ENCODE peak calls at places on chromosome 17, in nine cellular contexts. H, V, X, C, Z, S, R, N and W are unnamed samples.

GRCh38 chr17:22286337-22287041 is 594.2 kb downstream of the KCNJ18 start:
- DNase-seq in X (no peak), Z (no peak), H (no peak), S (peak; percentile 80), C (peak; percentile 3), R (no peak), V (no peak), N (no peak), W (peak; percentile 59)

GRCh38 chr17:62675260-62675659 is 47.8 kb downstream of the MRC2 start:
- DNase-seq in R (no peak), H (no peak), C (no peak), S (no peak), V (no peak), N (no peak), X (no peak), Z (no peak), W (no peak)

GRCh38 chr17:79420318-79421243 is 190.3 kb downstream of the RBFOX3 start:
- DNase-seq in S (no peak), Z (peak; percentile 3), N (no peak), X (no peak), C (no peak), V (no peak), H (peak; percentile 51), R (no peak), W (no peak)

GRCh38 chr17:62111562-62112180 is 46.6 kb upstream of the MED13 start:
- DNase-seq in Z (no peak), S (no peak), R (no peak), V (no peak), H (no peak), N (no peak), X (peak; percentile 16), C (no peak), W (no peak)

GRCh38 chr17:76659928-76660614 is 16.5 kb upstream of the ST6GALNAC1 start:
- DNase-seq in H (peak; percentile 69), R (no peak), N (no peak), Z (no peak), S (no peak), X (no peak), V (peak; percentile 73), C (no peak), W (no peak)

GRCh38 chr17:38730526-38731379 is 612 bp downstream of the CISD3 start:
- DNase-seq in R (no peak), C (no peak), H (no peak), V (peak; percentile 80), N (no peak), X (peak; percentile 69), S (no peak), Z (peak; percentile 53), W (peak; percentile 87)

GRCh38 chr17:37212184-37212583 is 163.6 kb upstream of the C17orf78 start:
- DNase-seq in Z (peak; percentile 13), V (no peak), H (no peak), R (no peak), S (no peak), X (no peak), C (no peak), N (no peak), W (no peak)

GRCh38 chr17:2862197-2862596 is 66.0 kb downstream of the RAP1GAP2 start:
- DNase-seq in Z (no peak), X (no peak), R (no peak), H (no peak), V (no peak), N (no peak), C (no peak), S (no peak), W (no peak)

GRCh38 chr17:3777366-3777765 is 23.6 kb downstream of the ITGAE start:
- DNase-seq in X (no peak), V (no peak), N (no peak), Z (no peak), C (no peak), S (no peak), R (no peak), H (no peak), W (peak; percentile 51)

GRCh38 chr17:72702998-72703397 is 389.5 kb downstream of the SLC39A11 start:
- DNase-seq in R (no peak), X (no peak), N (no peak), Z (no peak), C (no peak), V (no peak), S (no peak), H (no peak), W (no peak)

GRCh38 chr17:18958611-18959010 is 6.6 kb downstream of the SLC5A10 start:
- DNase-seq in S (no peak), Z (no peak), R (no peak), V (no peak), H (no peak), C (no peak), N (no peak), X (no peak), W (no peak)

GRCh38 chr17:49616546-49617205 is 41.0 kb downstream of the NXPH3 start:
- DNase-seq in H (no peak), S (no peak), N (no peak), R (peak; percentile 58), X (no peak), Z (no peak), C (no peak), V (no peak), W (no peak)

GRCh38 chr17:63696381-63696961 is 3.5 kb downstream of the LIMD2 start:
- DNase-seq in V (peak; percentile 80), Z (peak; percentile 61), R (no peak), C (no peak), H (peak; percentile 58), X (peak; percentile 90), S (no peak), N (no peak), W (peak; percentile 88)

GRCh38 chr17:65294184-65294719 is 157.1 kb downstream of the RGS9 start:
- DNase-seq in Z (peak; percentile 61), X (peak; percentile 86), R (peak; percentile 26), C (peak; percentile 51), H (peak; percentile 75), S (no peak), V (peak; percentile 87), N (peak; percentile 34), W (no peak)

GRCh38 chr17:60610481-60610880 is 10.5 kb downstream of the PPM1D start:
- DNase-seq in R (no peak), C (no peak), H (no peak), S (no peak), Z (peak; percentile 48), V (no peak), N (no peak), X (no peak), W (no peak)

GRCh38 chr17:80755650-80756405 is 211.2 kb downstream of the RPTOR start:
- DNase-seq in Z (no peak), V (no peak), H (peak; percentile 50), S (no peak), N (no peak), C (no peak), R (no peak), X (peak; percentile 62), W (no peak)
- TF ChIP-seq CTCF in Z (peak; percentile 31), V (peak; percentile 45), H (peak; percentile 49), S (no peak), N (peak; percentile 34), C (no peak), R (no peak), X (peak; percentile 57), W (no peak)

GRCh38 chr17:28705074-28705659 is 6.5 kb downstream of the PROCA1 start:
- DNase-seq in Z (no peak), X (no peak), V (no peak), N (no peak), S (no peak), H (no peak), R (no peak), C (no peak), W (no peak)

GRCh38 chr17:28702752-28703150 is 8.9 kb downstream of the PROCA1 start:
- DNase-seq in X (no peak), H (no peak), R (no peak), V (no peak), N (no peak), S (no peak), C (no peak), Z (no peak), W (no peak)

GRCh38 chr17:28705728-28706334 is 5.9 kb downstream of the PROCA1 start:
- DNase-seq in S (no peak), H (no peak), V (no peak), C (no peak), R (no peak), Z (no peak), X (no peak), N (no peak), W (no peak)

GRCh38 chr17:28703552-28704218 is 8.0 kb downstream of the PROCA1 start:
- DNase-seq in N (no peak), R (no peak), V (no peak), X (no peak), C (no peak), S (no peak), Z (no peak), H (no peak), W (no peak)

DNA sequence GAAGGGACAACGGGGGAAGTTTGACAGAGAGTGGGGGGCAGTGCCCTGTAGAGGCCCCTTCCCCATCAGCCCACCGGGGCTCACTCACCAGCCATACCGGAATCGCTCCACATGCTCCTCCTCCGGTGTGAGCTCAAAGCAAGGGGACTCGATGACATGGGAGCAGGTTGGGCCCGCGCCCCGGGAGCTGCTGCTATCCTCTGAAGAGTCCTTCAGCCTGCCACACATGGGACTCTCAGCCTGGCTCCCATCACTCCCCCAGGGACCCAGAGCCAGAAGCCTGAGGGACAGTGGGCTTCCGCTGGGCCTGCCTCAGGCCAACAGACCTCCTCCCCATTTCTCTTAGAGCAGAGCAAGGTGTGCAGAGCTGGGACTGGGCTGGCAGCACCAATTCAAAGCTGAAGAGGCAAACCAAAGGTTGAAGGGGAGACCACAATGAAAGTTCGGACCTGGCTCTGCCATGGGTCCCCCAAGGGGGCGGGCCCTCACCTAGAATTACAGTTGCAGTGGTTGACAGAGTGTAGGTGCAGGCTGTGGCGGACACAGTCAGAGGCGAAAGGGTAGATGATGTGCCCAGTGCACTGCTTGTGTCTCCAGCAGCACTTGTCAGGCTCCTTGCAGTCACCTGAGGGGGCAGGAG is 7.3 kb downstream of the PROCA1 start:
- DNase-seq in V (no peak), R (no peak), S (no peak), H (no peak), N (no peak), C (no peak), Z (no peak), X (no peak), W (no peak)
- TF ChIP-seq POLR2AphosphoS5 in V (no peak), R (no peak), S (no peak), H (no peak), N (no peak), C (no peak), Z (no peak), X (no peak), W (peak; percentile 41)

GRCh38 chr17:27349540-27350021 is 55.7 kb downstream of the WSB1 start:
- DNase-seq in C (no peak), H (no peak), R (no peak), V (no peak), N (no peak), X (peak; percentile 64), S (no peak), Z (no peak), W (peak; percentile 81)
- TF ChIP-seq CTCF in C (no peak), H (no peak), R (no peak), V (no peak), N (no peak), X (no peak), S (no peak), Z (no peak), W (no peak)

DNA sequence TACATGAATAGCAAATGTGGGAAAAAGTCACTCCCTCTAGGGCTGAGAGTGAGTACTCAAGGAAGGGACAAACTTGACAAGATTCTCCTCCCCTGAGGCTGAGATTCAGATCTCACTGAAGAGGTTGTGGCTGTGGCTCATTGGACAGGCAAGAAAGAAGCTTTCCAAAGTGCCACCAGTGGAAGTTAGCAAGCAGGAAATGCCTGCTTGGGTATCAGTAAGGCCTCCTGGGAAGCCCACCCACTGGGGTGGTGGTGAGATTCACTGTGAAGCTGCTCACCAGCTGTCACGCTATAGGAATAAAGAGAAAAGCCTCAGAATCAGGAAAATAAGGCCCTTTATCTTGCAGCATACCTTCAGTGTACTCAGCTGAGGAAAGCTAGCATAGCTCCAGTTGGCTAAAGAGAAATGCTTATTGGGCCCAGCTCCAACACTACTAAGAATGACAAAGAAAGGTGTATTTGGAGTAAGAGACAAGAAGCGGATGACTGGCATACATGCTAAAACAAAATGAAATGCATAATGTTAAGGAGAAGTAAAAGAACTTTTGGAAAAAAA is 274.4 kb upstream of the TOM1L1 start:
- DNase-seq in N (peak; percentile 50), R (no peak), C (no peak), X (peak; percentile 69), V (no peak), Z (no peak), S (no peak), H (no peak), W (no peak)
- TF ChIP-seq POLR2AphosphoS5 in N (no peak), R (no peak), C (no peak), X (no peak), V (no peak), Z (no peak), S (no peak), H (no peak), W (no peak)